ENCODE peak calls at places on chromosome X, in seven cellular contexts. V is iPS-NIHi11; M is activated CD8-positive, alpha-beta memory T cell treated with anti-CD3 and anti-CD28 coated beads for 48 hours; L is fibroblast of pulmonary artery; D is lower leg skin; S is brain microvascular endothelial cell; Z is T-helper 17 cell. A is an unnamed sample.

GRCh38 chrX:134886201-134886600 is 104.6 kb upstream of the SMIM10 start:
- DNase-seq in Z (no peak), M (no peak), V (no peak), D (no peak), S (no peak), L (peak; percentile 21), A (no peak)

GRCh38 chrX:37425370-37425769 is 76.2 kb downstream of the PRRG1 start:
- DNase-seq in L (no peak), D (no peak), Z (no peak), M (no peak), V (no peak), S (peak; percentile 40), A (no peak)

GRCh38 chrX:65846974-65847373 is 179.5 kb downstream of the MSN start:
- DNase-seq in S (no peak), D (no peak), M (no peak), V (no peak), Z (no peak), L (no peak), A (no peak)

GRCh38 chrX:150156615-150157014 is 206.5 kb upstream of the MAMLD1 start:
- DNase-seq in Z (no peak), M (no peak), S (no peak), V (no peak), D (no peak), L (no peak), A (no peak)

GRCh38 chrX:68072016-68072415 is 361.3 kb downstream of the OPHN1 start:
- DNase-seq in V (no peak), M (no peak), Z (no peak), D (no peak), L (no peak), S (peak; percentile 16), A (no peak)

GRCh38 chrX:45472968-45473367 is 272.3 kb upstream of the DIPK2B start:
- DNase-seq in Z (no peak), L (peak; percentile 42), M (no peak), V (no peak), D (no peak), S (no peak), A (no peak)

GRCh38 chrX:86002076-86002896 is 45.1 kb downstream of the CHM start:
- DNase-seq in S (peak; percentile 63), V (peak; percentile 29), M (no peak), D (no peak), L (peak; percentile 24), Z (no peak), A (no peak)

GRCh38 chrX:22063284-22063683 is 31.2 kb downstream of the PHEX start:
- DNase-seq in Z (no peak), V (peak; percentile 14), S (no peak), D (no peak), M (no peak), L (peak; percentile 44), A (no peak)